ENCODE peak calls at places on chromosome 9, in eight cellular contexts. C, K, E, J, H, U, I and P are unnamed samples. For H3K4me1, the result is how much of the 10 kb centered on the place peaks cover.

GRCh38 chr9:34991833-34992375 is 2.4 kb downstream of the DNAJB5 start:
- ATAC-seq in C (no peak), K (no peak), E (no peak), J (no peak), H (peak), U (no peak), I (no peak), P (no peak)

GRCh38 chr9:110919609-110920008 is 118.7 kb downstream of the LPAR1 start:
- ATAC-seq in C (no peak), K (peak), E (peak), J (peak), H (peak), U (no peak), I (peak), P (peak)

GRCh38 chr9:126488881-126489404 is 124.8 kb upstream of the LMX1B start:
- ATAC-seq in C (no peak), K (no peak), E (no peak), J (peak), H (no peak), U (no peak), I (no peak), P (peak)

GRCh38 chr9:35636135-35636876 is 14.4 kb downstream of the SIT1 start:
- ATAC-seq in C (no peak), K (peak), E (no peak), J (no peak), H (no peak), U (no peak), I (peak), P (no peak)

GRCh38 chr9:128916204-128916603 is 4.6 kb upstream of the PHYHD1 start:
- ATAC-seq in C (no peak), K (peak), E (peak), J (no peak), H (no peak), U (no peak), I (no peak), P (peak)

GRCh38 chr9:124784503-124784902 is 7.6 kb downstream of the OLFML2A start:
- ATAC-seq in C (no peak), K (no peak), E (peak), J (no peak), H (peak), U (no peak), I (no peak), P (peak)

GRCh38 chr9:12988259-12988658 is 213.4 kb downstream of the LURAP1L start:
- ATAC-seq in C (no peak), K (no peak), E (no peak), J (no peak), H (no peak), U (no peak), I (no peak), P (no peak)

GRCh38 chr9:127917603-127918002 is 762 bp upstream of the ST6GALNAC4 start:
- ATAC-seq in C (no peak), K (no peak), E (no peak), J (no peak), H (no peak), U (no peak), I (no peak), P (no peak)

GRCh38 chr9:33165263-33166151 is 1.6 kb downstream of the B4GALT1 start:
- ATAC-seq in C (no peak), K (peak), E (peak), J (peak), H (no peak), U (peak), I (no peak), P (peak)

GRCh38 chr9:546235-546634 is 295.3 kb upstream of the DMRT1 start:
- ATAC-seq in C (no peak), K (peak), E (peak), J (peak), H (peak), U (no peak), I (no peak), P (no peak)

GRCh38 chr9:128298535-128299482 is 22.7 kb downstream of the SWI5 start:
- ATAC-seq in C (no peak), K (no peak), E (no peak), J (no peak), H (peak), U (no peak), I (no peak), P (no peak)

GRCh38 chr9:75531588-75531987 is 358.9 kb upstream of the PCSK5 start:
- ATAC-seq in C (no peak), K (no peak), E (no peak), J (no peak), H (no peak), U (no peak), I (no peak), P (no peak)

GRCh38 chr9:6779417-6780241 is 21.9 kb downstream of the KDM4C start:
- ATAC-seq in C (no peak), K (peak), E (peak), J (peak), H (peak), U (no peak), I (no peak), P (no peak)

GRCh38 chr9:92894711-92895362 is 17.0 kb upstream of the ZNF484 start:
- ATAC-seq in C (no peak), K (no peak), E (no peak), J (no peak), H (no peak), U (no peak), I (no peak), P (no peak)

GRCh38 chr9:89555426-89556375 is 49.1 kb upstream of the GADD45G start:
- ATAC-seq in C (peak), K (peak), E (no peak), J (no peak), H (no peak), U (peak), I (peak), P (no peak)

GRCh38 chr9:125075997-125076396 is 67.3 kb downstream of the SCAI start:
- ATAC-seq in C (no peak), K (no peak), E (no peak), J (no peak), H (no peak), U (no peak), I (no peak), P (no peak)

GRCh38 chr9:93730643-93731042 is 154.3 kb downstream of the PHF2 start:
- ATAC-seq in C (no peak), K (peak), E (no peak), J (no peak), H (no peak), U (no peak), I (no peak), P (no peak)

GRCh38 chr9:8382266-8382665 is 582.7 kb upstream of the DMAC1 start:
- ATAC-seq in C (no peak), K (no peak), E (no peak), J (no peak), H (no peak), U (no peak), I (no peak), P (no peak)

GRCh38 chr9:125409217-125409636 is 147.6 kb downstream of the GAPVD1 start:
- ATAC-seq in C (no peak), K (no peak), E (no peak), J (peak), H (no peak), U (no peak), I (no peak), P (no peak)

GRCh38 chr9:111036946-111037743 is 1.1 kb downstream of the LPAR1 start:
- ATAC-seq in C (no peak), K (peak), E (peak), J (peak), H (peak), U (no peak), I (no peak), P (no peak)

GRCh38 chr9:33229359-33230120 is 10.4 kb upstream of the SPINK4 start:
- ATAC-seq in C (no peak), K (peak), E (no peak), J (peak), H (peak), U (peak), I (no peak), P (no peak)

GRCh38 chr9:116278326-116278725 is 124.7 kb downstream of the PAPPA start:
- ATAC-seq in C (no peak), K (no peak), E (no peak), J (no peak), H (no peak), U (no peak), I (no peak), P (no peak)

GRCh38 chr9:137449931-137450537 is 8.9 kb upstream of the ENTPD8 start:
- ATAC-seq in C (peak), K (no peak), E (no peak), J (no peak), H (no peak), U (no peak), I (peak), P (no peak)
- H3K4me1 ChIP-seq in C (under half), K (under half), E (under half), J (under half), H (under half), U (under half), I (under half), P (under half)

GRCh38 chr9:130867556-130867955 is 29.1 kb downstream of the QRFP start:
- ATAC-seq in C (no peak), K (no peak), E (no peak), J (no peak), H (no peak), U (no peak), I (no peak), P (no peak)

GRCh38 chr9:130864541-130864940 is 29.5 kb downstream of the ABL1 start:
- ATAC-seq in C (no peak), K (no peak), E (no peak), J (no peak), H (no peak), U (no peak), I (no peak), P (no peak)

GRCh38 chr9:130868230-130868629 is 28.4 kb downstream of the QRFP start:
- ATAC-seq in C (no peak), K (no peak), E (no peak), J (no peak), H (no peak), U (no peak), I (no peak), P (no peak)

GRCh38 chr9:130865921-130866320 is 30.7 kb downstream of the QRFP start:
- ATAC-seq in C (no peak), K (no peak), E (no peak), J (no peak), H (no peak), U (no peak), I (no peak), P (no peak)

GRCh38 chr9:130866474-130866965 is 30.1 kb downstream of the QRFP start:
- ATAC-seq in C (peak), K (peak), E (peak), J (peak), H (peak), U (peak), I (peak), P (peak)
- H3K4me1 ChIP-seq in C (under half), K (under half), E (under half), J (under half), H (under half), U (under half), I (under half), P (under half)

DNA sequence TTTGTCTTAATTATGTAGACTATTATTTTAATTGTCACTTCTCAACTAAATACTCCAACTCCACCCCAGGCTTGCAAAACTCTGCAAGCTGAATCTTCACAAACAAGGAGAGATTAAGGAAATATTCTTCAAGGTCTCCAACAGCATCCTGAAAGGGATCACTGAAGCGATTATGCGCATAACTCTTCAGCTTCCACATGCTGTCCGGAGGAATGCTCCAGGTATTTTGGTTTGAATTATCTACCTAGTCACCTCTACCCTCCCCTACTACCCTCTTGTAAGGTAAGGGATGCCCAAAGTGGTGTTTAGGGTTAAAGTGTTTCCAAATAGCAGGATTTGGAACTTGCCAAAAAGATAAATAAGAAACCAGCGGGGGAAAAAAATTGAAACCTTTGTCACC is 11.7 kb downstream of the PTCH1 start:
- ATAC-seq in C (no peak), K (no peak), E (no peak), J (no peak), H (no peak), U (no peak), I (no peak), P (no peak)
- H3K4me1 ChIP-seq in C (under half), K (under half), E (under half), J (under half), H (under half), U (under half), I (under half), P (under half)

GRCh38 chr9:131418143-131419028 is 24.5 kb downstream of the PRRC2B start:
- ATAC-seq in C (no peak), K (peak), E (no peak), J (peak), H (no peak), U (no peak), I (no peak), P (peak)
- H3K4me1 ChIP-seq in C (half or more), K (half or more), E (under half), J (half or more), H (under half), U (under half), I (under half), P (half or more)

DNA sequence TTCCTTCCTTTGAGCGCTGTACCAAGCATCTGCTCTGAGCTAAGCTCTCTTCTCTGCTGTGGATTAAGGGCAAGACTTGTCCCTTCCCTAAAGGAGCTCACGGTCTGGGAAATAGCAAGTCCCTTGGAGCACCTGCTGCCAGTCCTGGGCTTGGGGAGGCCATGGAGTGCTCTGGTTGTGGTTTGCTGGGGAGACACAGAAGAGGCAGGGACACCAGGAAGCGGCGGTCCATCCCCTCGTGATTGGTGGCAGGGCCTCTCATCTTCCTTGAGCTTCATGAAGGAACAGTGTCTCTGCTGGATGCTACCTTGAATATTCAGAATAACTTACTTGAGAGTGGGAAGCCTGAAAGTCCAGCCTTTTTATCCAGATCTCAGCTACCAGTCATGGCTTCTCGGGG is 35.3 kb downstream of the COL5A1 start:
- ATAC-seq in C (no peak), K (no peak), E (no peak), J (no peak), H (no peak), U (no peak), I (no peak), P (no peak)
- H3K4me1 ChIP-seq in C (under half), K (under half), E (under half), J (under half), H (under half), U (under half), I (under half), P (half or more)

GRCh38 chr9:131238402-131239021 is 37.8 kb downstream of the FAM78A start:
- ATAC-seq in C (peak), K (peak), E (peak), J (peak), H (peak), U (no peak), I (peak), P (peak)
- H3K4me1 ChIP-seq in C (under half), K (under half), E (under half), J (under half), H (under half), U (under half), I (under half), P (under half)

DNA sequence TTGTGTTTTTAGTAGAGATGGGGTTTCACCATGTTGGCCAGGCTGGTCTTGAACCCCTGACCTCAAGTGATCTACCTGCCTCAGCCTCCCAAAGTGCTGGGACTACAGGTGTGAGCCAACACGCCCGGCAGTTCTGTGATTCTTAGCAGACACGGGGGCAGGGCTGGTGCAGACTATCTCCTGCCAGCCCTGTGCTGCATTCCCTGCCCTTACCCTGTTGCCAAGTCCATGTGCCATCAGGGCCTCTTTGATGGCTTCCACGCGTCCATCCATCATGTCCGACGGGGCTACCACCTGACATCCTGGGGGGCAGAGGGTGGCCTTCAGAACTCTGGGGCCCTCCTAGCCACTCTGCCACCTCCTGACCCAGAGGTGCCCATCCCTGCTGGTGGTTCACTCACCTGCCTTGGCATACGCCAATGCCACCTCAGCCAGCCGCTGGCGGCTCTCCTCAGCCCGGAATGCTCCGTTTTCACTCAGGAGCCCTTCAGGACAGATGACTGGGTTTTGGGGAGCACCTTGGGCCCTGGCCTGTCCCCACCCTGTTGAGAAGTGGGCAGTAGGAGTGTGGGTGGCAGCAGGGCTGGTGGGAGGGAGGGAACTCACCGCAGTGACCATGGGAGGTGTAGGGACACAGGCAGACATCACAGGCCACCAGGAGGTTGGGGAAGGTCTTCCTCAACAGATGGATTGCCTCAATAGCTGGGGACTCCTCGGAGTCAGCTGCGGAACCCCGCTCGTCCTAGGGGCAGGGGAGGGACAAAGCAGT is 10.7 kb downstream of the ALAD start:
- ATAC-seq in C (no peak), K (no peak), E (no peak), J (no peak), H (no peak), U (no peak), I (no peak), P (no peak)
- H3K4me1 ChIP-seq in C (under half), K (under half), E (under half), J (under half), H (under half), U (under half), I (under half), P (under half)

GRCh38 chr9:5625916-5626315 is 3.0 kb upstream of the RIC1 start:
- ATAC-seq in C (no peak), K (no peak), E (no peak), J (no peak), H (no peak), U (no peak), I (no peak), P (no peak)

GRCh38 chr9:5624655-5625054 is 4.3 kb upstream of the RIC1 start:
- ATAC-seq in C (no peak), K (no peak), E (no peak), J (no peak), H (no peak), U (no peak), I (no peak), P (no peak)

GRCh38 chr9:5628530-5629311 is at the start of gene RIC1:
- ATAC-seq in C (peak), K (peak), E (peak), J (peak), H (peak), U (peak), I (peak), P (peak)

GRCh38 chr9:5628183-5628529 is 751 bp upstream of the RIC1 start:
- ATAC-seq in C (no peak), K (no peak), E (no peak), J (no peak), H (no peak), U (no peak), I (no peak), P (no peak)

DNA sequence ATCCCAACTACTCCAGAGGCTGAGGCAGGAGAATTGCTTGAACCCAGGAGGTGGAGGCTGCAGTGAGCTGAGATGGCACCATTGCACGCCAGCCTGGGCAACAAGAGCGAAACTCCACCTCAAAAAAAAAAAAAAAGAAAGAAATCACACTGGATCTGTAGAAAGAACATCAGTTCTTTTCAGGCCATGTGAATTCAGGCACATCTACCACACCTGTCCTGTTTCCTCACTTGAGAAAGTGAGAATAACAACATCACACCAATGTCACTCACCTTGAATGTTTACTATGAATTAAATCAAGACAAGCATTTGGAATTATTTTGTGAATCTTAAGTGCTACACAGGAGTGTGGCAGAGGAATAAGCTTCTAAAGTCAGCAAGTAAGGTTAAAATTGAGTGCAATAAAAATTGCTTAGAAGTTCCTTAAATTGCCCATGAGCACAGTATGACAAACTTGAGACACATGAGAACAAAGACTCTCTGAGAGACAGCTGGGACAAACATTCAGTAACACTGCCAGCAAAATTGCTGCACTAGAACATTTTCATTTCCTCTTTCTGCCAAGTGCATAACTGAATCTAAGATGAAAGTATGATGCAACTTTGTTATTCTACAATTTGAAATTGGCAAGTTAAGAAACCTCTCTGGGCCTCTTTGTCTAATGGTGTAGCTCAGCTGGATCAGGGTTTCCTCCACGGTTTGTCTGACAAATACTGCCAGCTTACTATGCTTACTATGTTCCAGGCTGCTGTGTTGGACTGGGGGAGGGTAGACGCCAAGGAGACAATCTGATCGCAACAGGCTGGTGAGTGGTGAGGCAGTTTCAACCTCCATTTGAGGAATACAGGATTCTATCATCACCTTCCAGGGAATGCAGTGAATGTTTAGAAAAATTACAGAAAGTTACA is 1.9 kb upstream of the RIC1 start:
- ATAC-seq in C (peak), K (peak), E (peak), J (no peak), H (no peak), U (peak), I (peak), P (peak)
- H3K4me1 ChIP-seq in C (half or more), K (half or more), E (under half), J (under half), H (under half), U (under half), I (under half), P (under half)